ENCODE peak calls at places on chromosomes 2 and 18, in seven cellular contexts. Z is nephron progenitor cell; O is substantia nigra; X is activated T-cell treated with anti-CD3 and anti-CD28 coated beads, Interleukin-2, amount 50 U/mL, for 4 hours; S is body of pancreas; P is WTC11; I is stimulated activated CD4-positive, alpha-beta T cell treated with anti-CD3 and anti-CD28 coated beads, Interleukin-12 subunit alpha, Interleukin-12 subunit beta, amount 100 ng/mL, for 4 hours. G is an unnamed sample.
A peak's percentile ranks its signal among the peaks of the same experiment; 100 is the strongest.

GRCh38 chr2:148244593-148245292 is 223.9 kb downstream of the MBD5 start:
- DNase-seq in Z (no peak), O (no peak), X (no peak), S (no peak), P (no peak), I (no peak), G (no peak)

GRCh38 chr2:171272039-171272438 is 111.3 kb upstream of the TLK1 start:
- DNase-seq in Z (no peak), O (no peak), X (no peak), S (peak; percentile 65), P (no peak), I (no peak), G (no peak)

GRCh38 chr2:102841107-102841840 is 79.4 kb downstream of the TMEM182 start:
- DNase-seq in Z (peak; percentile 67), O (peak; percentile 5), X (no peak), S (peak; percentile 58), P (peak; percentile 77), I (peak; percentile 8), G (no peak)

GRCh38 chr2:145185696-145186095 is 665.8 kb upstream of the ZEB2 start:
- DNase-seq in Z (no peak), O (no peak), X (no peak), S (no peak), P (no peak), I (no peak), G (no peak)

GRCh38 chr2:20184067-20184938 is 40.6 kb downstream of the SDC1 start:
- DNase-seq in Z (no peak), O (no peak), X (no peak), S (no peak), P (no peak), I (no peak), G (no peak)

GRCh38 chr2:227566012-227566411 is 32.7 kb upstream of the SCYGR2 start:
- DNase-seq in Z (no peak), O (no peak), X (no peak), S (no peak), P (no peak), I (no peak), G (no peak)

GRCh38 chr2:88180594-88181240 is 10.6 kb downstream of the THNSL2 start:
- DNase-seq in Z (no peak), O (no peak), X (no peak), S (no peak), P (no peak), I (no peak), G (no peak)

GRCh38 chr18:11500153-11501122 is 109.0 kb upstream of the SLC35G4 start:
- DNase-seq in Z (no peak), O (no peak), X (no peak), S (no peak), P (no peak), I (no peak), G (no peak)

GRCh38 chr2:73370348-73370747 is 15.3 kb upstream of the ALMS1 start:
- DNase-seq in Z (no peak), O (no peak), X (no peak), S (no peak), P (no peak), I (no peak), G (no peak)

GRCh38 chr2:211751853-211752252 is 786.7 kb downstream of the ERBB4 start:
- DNase-seq in Z (no peak), O (no peak), X (no peak), S (no peak), P (no peak), I (no peak), G (no peak)

GRCh38 chr18:47969851-47970250 is 39.4 kb upstream of the SMAD2 start:
- DNase-seq in Z (no peak), O (no peak), X (no peak), S (no peak), P (no peak), I (no peak), G (no peak)

GRCh38 chr2:20914771-20915170 is 91.9 kb upstream of the LDAH start:
- DNase-seq in Z (no peak), O (no peak), X (no peak), S (no peak), P (no peak), I (no peak), G (no peak)

GRCh38 chr18:59516356-59517155 is 157.5 kb upstream of the LMAN1 start:
- DNase-seq in Z (no peak), O (no peak), X (no peak), S (peak; percentile 17), P (no peak), I (no peak), G (no peak)

GRCh38 chr2:71070294-71071025 is 2.0 kb downstream of the NAGK start:
- DNase-seq in Z (no peak), O (no peak), X (no peak), S (peak; percentile 29), P (peak; percentile 23), I (no peak), G (peak; percentile 3)

GRCh38 chr2:238113611-238114010 is 13.5 kb downstream of the ESPNL start:
- DNase-seq in Z (no peak), O (no peak), X (no peak), S (no peak), P (no peak), I (no peak), G (no peak)

GRCh38 chr2:239378021-239378917 is 22.6 kb downstream of the HDAC4 start:
- DNase-seq in Z (no peak), O (no peak), X (no peak), S (no peak), P (no peak), I (no peak), G (no peak)

GRCh38 chr2:216281881-216282280 is 90.4 kb downstream of the MARCHF4 start:
- DNase-seq in Z (no peak), O (no peak), X (no peak), S (no peak), P (no peak), I (no peak), G (no peak)

GRCh38 chr2:186518945-186519344 is 32.9 kb downstream of the ZC3H15 start:
- DNase-seq in Z (no peak), O (no peak), X (no peak), S (no peak), P (no peak), I (no peak), G (no peak)

GRCh38 chr2:105239924-105240323 is 1.6 kb upstream of the GPR45 start:
- DNase-seq in Z (no peak), O (no peak), X (no peak), S (no peak), P (no peak), I (no peak), G (no peak)

GRCh38 chr2:174614261-174614660 is 16.7 kb upstream of the WIPF1 start:
- DNase-seq in Z (no peak), O (no peak), X (no peak), S (no peak), P (no peak), I (no peak), G (no peak)

GRCh38 chr2:43129676-43130547 is 96.5 kb downstream of the ZFP36L2 start:
- DNase-seq in Z (no peak), O (no peak), X (no peak), S (no peak), P (no peak), I (no peak), G (no peak)

GRCh38 chr2:236353594-236353942 is 89.4 kb upstream of the ASB18 start:
- DNase-seq in Z (no peak), O (no peak), X (no peak), S (no peak), P (no peak), I (no peak), G (no peak)

GRCh38 chr2:46275995-46276394 is 21.2 kb upstream of the EPAS1 start:
- DNase-seq in Z (peak; percentile 52), O (no peak), X (no peak), S (no peak), P (peak; percentile 71), I (no peak), G (no peak)

GRCh38 chr18:61637905-61638304 is 254.9 kb downstream of the RNF152 start:
- DNase-seq in Z (no peak), O (no peak), X (no peak), S (no peak), P (peak; percentile 17), I (no peak), G (no peak)

GRCh38 chr2:46230115-46230571 is 67.1 kb upstream of the EPAS1 start:
- DNase-seq in Z (no peak), O (no peak), X (peak; percentile 11), S (peak; percentile 16), P (peak; percentile 28), I (no peak), G (no peak)

GRCh38 chr18:10412933-10413332 is 41.5 kb upstream of the APCDD1 start:
- DNase-seq in Z (no peak), O (no peak), X (no peak), S (no peak), P (no peak), I (no peak), G (no peak)

GRCh38 chr18:8937695-8938094 is 164.8 kb upstream of the NDUFV2 start:
- DNase-seq in Z (no peak), O (no peak), X (no peak), S (no peak), P (no peak), I (no peak), G (no peak)

GRCh38 chr18:45876131-45876530 is 50.7 kb downstream of the SIGLEC15 start:
- DNase-seq in Z (no peak), O (no peak), X (no peak), S (no peak), P (no peak), I (no peak), G (no peak)

G was measured in DMS 273 treated with DMSO at 0.1 percent for 48 hours.